ENCODE peak calls at places on chromosomes 6 and 20, in ten cellular contexts. N, Z, W, I, R, P, V, Y, M and H are unnamed samples.

GRCh38 chr6:154604120-154604519 is 93.6 kb upstream of the CNKSR3 start:
- DNase-seq in N (no peak), Z (no peak), W (no peak), I (peak), R (no peak), P (no peak), V (no peak), Y (no peak), M (no peak), H (no peak)

GRCh38 chr6:102732908-102733307 is 1339.4 kb downstream of the GRIK2 start:
- DNase-seq in N (no peak), Z (no peak), W (no peak), I (no peak), R (no peak), P (peak), V (no peak), Y (no peak), M (peak), H (peak)

GRCh38 chr6:4009486-4009885 is 69.5 kb downstream of the FAM217A start:
- DNase-seq in N (no peak), Z (no peak), W (no peak), I (no peak), R (no peak), P (no peak), V (no peak), Y (no peak), M (no peak), H (no peak)

GRCh38 chr6:121800047-121800446 is 364.6 kb downstream of the GJA1 start:
- DNase-seq in N (no peak), Z (no peak), W (no peak), I (no peak), R (no peak), P (no peak), V (no peak), Y (no peak), M (peak), H (peak)

GRCh38 chr6:48110436-48111142 is 408 bp downstream of the PTCHD4 start:
- DNase-seq in N (no peak), Z (no peak), W (no peak), I (no peak), R (no peak), P (no peak), V (no peak), Y (no peak), M (peak), H (no peak)

GRCh38 chr6:7313505-7314165 is 636 bp upstream of the SSR1 start:
- DNase-seq in N (no peak), Z (no peak), W (no peak), I (no peak), R (no peak), P (no peak), V (no peak), Y (peak), M (peak), H (no peak)

GRCh38 chr6:53432318-53433161 is 83.8 kb upstream of the ELOVL5 start:
- DNase-seq in N (no peak), Z (no peak), W (peak), I (no peak), R (peak), P (peak), V (no peak), Y (peak), M (peak), H (peak)

GRCh38 chr6:52227495-52227894 is 16.8 kb downstream of the IL17F start:
- DNase-seq in N (no peak), Z (no peak), W (no peak), I (peak), R (no peak), P (peak), V (no peak), Y (no peak), M (no peak), H (no peak)

GRCh38 chr6:37131960-37132253 is 38.0 kb upstream of the PIM1 start:
- DNase-seq in N (no peak), Z (no peak), W (no peak), I (no peak), R (no peak), P (no peak), V (no peak), Y (no peak), M (no peak), H (no peak)

GRCh38 chr6:56853541-56853940 is 101.4 kb upstream of the BEND6 start:
- DNase-seq in N (no peak), Z (no peak), W (no peak), I (no peak), R (no peak), P (no peak), V (no peak), Y (no peak), M (no peak), H (no peak)

GRCh38 chr6:39338406-39338805 is 15.9 kb upstream of the KCNK16 start:
- DNase-seq in N (no peak), Z (no peak), W (no peak), I (no peak), R (no peak), P (no peak), V (no peak), Y (no peak), M (no peak), H (no peak)

GRCh38 chr6:74015427-74015826 is 319.4 kb downstream of the CD109 start:
- DNase-seq in N (no peak), Z (no peak), W (no peak), I (no peak), R (no peak), P (no peak), V (no peak), Y (no peak), M (no peak), H (no peak)

GRCh38 chr6:148203281-148203925 is 139.2 kb upstream of the SASH1 start:
- DNase-seq in N (no peak), Z (no peak), W (peak), I (no peak), R (peak), P (peak), V (no peak), Y (no peak), M (peak), H (peak)

GRCh38 chr20:53678315-53678989 is 84.8 kb upstream of the ZNF217 start:
- DNase-seq in N (no peak), Z (no peak), W (no peak), I (no peak), R (peak), P (no peak), V (no peak), Y (no peak), M (no peak), H (no peak)

GRCh38 chr6:161486903-161487531 is 213.2 kb upstream of the AGPAT4 start:
- DNase-seq in N (no peak), Z (no peak), W (no peak), I (no peak), R (no peak), P (peak), V (no peak), Y (no peak), M (peak), H (no peak)

GRCh38 chr20:48841861-48842529 is 14.2 kb upstream of the PREX1 start:
- DNase-seq in N (no peak), Z (no peak), W (peak), I (no peak), R (peak), P (peak), V (no peak), Y (no peak), M (peak), H (peak)

GRCh38 chr20:32528291-32528891 is 56.7 kb downstream of the NOL4L start:
- DNase-seq in N (peak), Z (no peak), W (no peak), I (no peak), R (no peak), P (no peak), V (peak), Y (no peak), M (no peak), H (no peak)

GRCh38 chr20:17613328-17614175 is 43.7 kb downstream of the DSTN start:
- DNase-seq in N (no peak), Z (no peak), W (no peak), I (no peak), R (no peak), P (no peak), V (peak), Y (no peak), M (no peak), H (no peak)

GRCh38 chr20:3238616-3239025 is 369 bp downstream of the SLC4A11 start:
- DNase-seq in N (no peak), Z (no peak), W (no peak), I (peak), R (peak), P (no peak), V (no peak), Y (no peak), M (peak), H (peak)

GRCh38 chr6:35024601-35025054 is 116.5 kb downstream of the TCP11 start:
- DNase-seq in N (peak), Z (peak), W (peak), I (no peak), R (peak), P (peak), V (no peak), Y (peak), M (peak), H (peak)

GRCh38 chr6:79385893-79386292 is 151.3 kb downstream of the LCA5 start:
- DNase-seq in N (no peak), Z (no peak), W (peak), I (no peak), R (peak), P (peak), V (no peak), Y (no peak), M (peak), H (no peak)

GRCh38 chr6:29685718-29686326 is 4.9 kb upstream of the ZFP57 start:
- DNase-seq in N (peak), Z (no peak), W (no peak), I (no peak), R (no peak), P (no peak), V (no peak), Y (peak), M (no peak), H (no peak)

GRCh38 chr6:76247527-76247926 is 175.1 kb upstream of the IMPG1 start:
- DNase-seq in N (no peak), Z (no peak), W (no peak), I (no peak), R (no peak), P (no peak), V (no peak), Y (no peak), M (no peak), H (no peak)

GRCh38 chr6:158611600-158612041 is 32.9 kb downstream of the DYNLT1 start:
- DNase-seq in N (no peak), Z (no peak), W (no peak), I (no peak), R (no peak), P (no peak), V (no peak), Y (no peak), M (no peak), H (no peak)

GRCh38 chr6:35401514-35401913 is 50.6 kb upstream of the FANCE start:
- DNase-seq in N (no peak), Z (no peak), W (no peak), I (no peak), R (no peak), P (no peak), V (peak), Y (no peak), M (no peak), H (no peak)

GRCh38 chr20:62053465-62054196 is 12.1 kb downstream of the TAF4 start:
- DNase-seq in N (no peak), Z (no peak), W (no peak), I (no peak), R (no peak), P (no peak), V (no peak), Y (no peak), M (no peak), H (no peak)

GRCh38 chr6:134640975-134641429 is 308.9 kb downstream of the ALDH8A1 start:
- DNase-seq in N (peak), Z (peak), W (peak), I (peak), R (peak), P (peak), V (peak), Y (peak), M (peak), H (peak)

GRCh38 chr6:44053760-44054556 is 73.3 kb downstream of the MRPL14 start:
- DNase-seq in N (no peak), Z (no peak), W (peak), I (no peak), R (peak), P (peak), V (no peak), Y (no peak), M (peak), H (peak)

GRCh38 chr6:170045981-170046667 is 244.8 kb downstream of the DLL1 start:
- DNase-seq in N (no peak), Z (no peak), W (no peak), I (no peak), R (no peak), P (no peak), V (no peak), Y (no peak), M (no peak), H (no peak)
- H3K4me3 ChIP-seq in N (no peak), Z (no peak), W (no peak), I (no peak), R (no peak), P (no peak), V (no peak), Y (no peak), M (no peak), H (no peak)

GRCh38 chr20:44961024-44961866 is 1.0 kb upstream of the TOMM34 start:
- DNase-seq in N (no peak), Z (no peak), W (no peak), I (no peak), R (no peak), P (no peak), V (no peak), Y (no peak), M (no peak), H (no peak)

GRCh38 chr20:44961868-44962267 is 1.7 kb upstream of the TOMM34 start:
- DNase-seq in N (no peak), Z (no peak), W (peak), I (no peak), R (no peak), P (peak), V (no peak), Y (no peak), M (peak), H (peak)

GRCh38 chr20:44959896-44960852 is at the start of gene TOMM34:
- DNase-seq in N (peak), Z (peak), W (peak), I (peak), R (peak), P (peak), V (peak), Y (peak), M (peak), H (peak)

GRCh38 chr20:44958276-44958675 is 1.9 kb downstream of the TOMM34 start:
- DNase-seq in N (no peak), Z (no peak), W (no peak), I (no peak), R (no peak), P (no peak), V (no peak), Y (no peak), M (no peak), H (no peak)

DNA sequence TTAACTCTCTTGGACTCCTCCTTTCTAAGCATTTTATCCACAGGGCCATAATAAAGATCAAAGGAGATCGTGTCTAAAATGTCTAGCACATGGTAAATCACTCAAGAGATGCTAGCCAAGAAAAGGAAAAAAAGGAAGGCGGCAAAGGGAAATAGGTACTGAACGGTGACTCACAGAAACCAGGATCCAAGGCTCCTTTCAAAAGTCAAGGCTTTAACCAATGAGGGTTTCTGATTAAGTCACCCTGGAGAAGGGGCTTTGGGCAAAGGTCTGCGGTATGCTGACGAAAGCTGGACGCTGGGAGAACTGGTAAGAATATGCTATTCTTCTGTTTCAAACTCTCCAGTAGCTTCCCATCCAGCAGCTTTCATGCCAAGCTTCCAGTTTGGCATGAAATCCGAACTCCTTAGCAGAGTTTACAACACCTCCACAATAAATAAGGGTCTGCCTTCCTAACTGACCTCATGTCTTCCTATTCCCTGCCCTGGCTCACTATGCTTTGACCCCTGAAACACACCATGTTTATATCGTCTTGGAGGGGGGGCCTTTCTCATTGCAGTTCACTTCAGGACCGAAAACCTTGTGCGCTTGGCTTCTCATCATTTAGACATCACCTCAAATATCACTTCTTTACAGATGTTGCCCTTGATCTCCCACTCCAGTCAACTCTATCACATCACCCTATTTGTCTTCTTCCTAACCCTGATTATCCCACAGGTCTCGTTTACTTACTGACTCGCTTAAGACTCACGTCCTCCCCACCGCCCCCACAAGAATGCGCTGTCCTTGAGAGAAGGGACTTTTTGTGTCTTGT is 908 bp downstream of the TOMM34 start:
- DNase-seq in N (no peak), Z (no peak), W (peak), I (peak), R (peak), P (peak), V (no peak), Y (peak), M (peak), H (peak)
- TF ChIP-seq CTCF in N (no peak), Z (no peak), W (peak), I (no peak), R (peak), P (no peak), V (no peak), Y (no peak), M (no peak), H (no peak)

GRCh38 chr20:50306478-50307423 is 116.1 kb downstream of the CEBPB start:
- DNase-seq in N (no peak), Z (no peak), W (no peak), I (no peak), R (no peak), P (no peak), V (no peak), Y (no peak), M (no peak), H (no peak)

GRCh38 chr20:50304501-50304856 is 113.8 kb downstream of the CEBPB start:
- DNase-seq in N (peak), Z (no peak), W (no peak), I (no peak), R (peak), P (peak), V (no peak), Y (no peak), M (peak), H (peak)

GRCh38 chr20:50303573-50304500 is 113.2 kb downstream of the CEBPB start:
- DNase-seq in N (peak), Z (no peak), W (peak), I (no peak), R (peak), P (peak), V (peak), Y (no peak), M (peak), H (peak)

GRCh38 chr20:50304883-50305635 is 114.4 kb downstream of the CEBPB start:
- DNase-seq in N (peak), Z (no peak), W (peak), I (no peak), R (peak), P (peak), V (peak), Y (no peak), M (peak), H (peak)

GRCh38 chr20:50305636-50306477 is 115.2 kb downstream of the CEBPB start:
- DNase-seq in N (no peak), Z (no peak), W (no peak), I (no peak), R (peak), P (peak), V (no peak), Y (peak), M (no peak), H (peak)
- H3K4me3 ChIP-seq in N (no peak), Z (no peak), W (no peak), I (no peak), R (no peak), P (no peak), V (no peak), Y (no peak), M (no peak), H (no peak)

GRCh38 chr6:105992315-105992961 is 93.7 kb upstream of the PRDM1 start:
- DNase-seq in N (peak), Z (no peak), W (peak), I (peak), R (peak), P (peak), V (peak), Y (no peak), M (peak), H (peak)
- TF ChIP-seq CTCF in N (no peak), Z (no peak), W (no peak), I (no peak), R (no peak), P (no peak), V (no peak), Y (no peak), M (no peak), H (no peak)